ENCODE peak calls at places on chromosomes 12 and 14, in seven cellular contexts. One of them, this sample, is unnamed.

GRCh38 chr14:61500046-61500445 is 178.7 kb downstream of the PRKCH start:
- DNase-seq in endothelial cell of umbilical vein: no peak
- DNase-seq in HCT116: no peak
- DNase-seq in HL-60: no peak
- DNase-seq in HepG2: no peak
- DNase-seq in transverse colon: no peak
- DNase-seq in breast epithelium: no peak
- DNase-seq in this sample: no peak

GRCh38 chr14:106843376-106843775 is 1317.0 kb downstream of the TMEM121 start:
- DNase-seq in endothelial cell of umbilical vein: no peak
- DNase-seq in HCT116: no peak
- DNase-seq in HL-60: no peak
- DNase-seq in HepG2: no peak
- DNase-seq in transverse colon: no peak
- DNase-seq in breast epithelium: no peak
- DNase-seq in this sample: no peak

GRCh38 chr14:104343294-104343625 is 204.9 kb downstream of the KIF26A start:
- DNase-seq in endothelial cell of umbilical vein: no peak
- DNase-seq in HCT116: no peak
- DNase-seq in HL-60: no peak
- DNase-seq in HepG2: no peak
- DNase-seq in transverse colon: no peak
- DNase-seq in breast epithelium: peak
- DNase-seq in this sample: no peak

GRCh38 chr14:64209428-64210165 is 84.6 kb downstream of the ESR2 start:
- DNase-seq in endothelial cell of umbilical vein: no peak
- DNase-seq in HCT116: no peak
- DNase-seq in HL-60: no peak
- DNase-seq in HepG2: no peak
- DNase-seq in transverse colon: peak
- DNase-seq in breast epithelium: no peak
- DNase-seq in this sample: no peak

GRCh38 chr14:65222434-65222833 is 120.1 kb upstream of the MAX start:
- DNase-seq in endothelial cell of umbilical vein: peak
- DNase-seq in HCT116: peak
- DNase-seq in HL-60: no peak
- DNase-seq in HepG2: no peak
- DNase-seq in transverse colon: peak
- DNase-seq in breast epithelium: no peak
- DNase-seq in this sample: peak

GRCh38 chr12:29309320-29309902 is 71.6 kb downstream of the ERGIC2 start:
- DNase-seq in endothelial cell of umbilical vein: peak
- DNase-seq in HCT116: peak
- DNase-seq in HL-60: no peak
- DNase-seq in HepG2: no peak
- DNase-seq in transverse colon: no peak
- DNase-seq in breast epithelium: no peak
- DNase-seq in this sample: peak

GRCh38 chr12:90102957-90103652 is 394.5 kb upstream of the ATP2B1 start:
- DNase-seq in endothelial cell of umbilical vein: peak
- DNase-seq in HCT116: peak
- DNase-seq in HL-60: no peak
- DNase-seq in HepG2: peak
- DNase-seq in transverse colon: peak
- DNase-seq in breast epithelium: no peak
- DNase-seq in this sample: peak

GRCh38 chr14:34912182-34912581 is 37.0 kb upstream of the BAZ1A start:
- DNase-seq in endothelial cell of umbilical vein: no peak
- DNase-seq in HCT116: no peak
- DNase-seq in HL-60: no peak
- DNase-seq in HepG2: peak
- DNase-seq in transverse colon: no peak
- DNase-seq in breast epithelium: no peak
- DNase-seq in this sample: peak

GRCh38 chr12:96501139-96501741 is 11.9 kb downstream of the CFAP54 start:
- DNase-seq in endothelial cell of umbilical vein: peak
- DNase-seq in HCT116: peak
- DNase-seq in HL-60: peak
- DNase-seq in HepG2: peak
- DNase-seq in transverse colon: peak
- DNase-seq in breast epithelium: no peak
- DNase-seq in this sample: peak

GRCh38 chr12:30880061-30880460 is 46.5 kb upstream of the TSPAN11 start:
- DNase-seq in endothelial cell of umbilical vein: peak
- DNase-seq in HCT116: no peak
- DNase-seq in HL-60: no peak
- DNase-seq in HepG2: no peak
- DNase-seq in transverse colon: no peak
- DNase-seq in breast epithelium: no peak
- DNase-seq in this sample: no peak

GRCh38 chr14:101898416-101898815 is 66.0 kb upstream of the DYNC1H1 start:
- DNase-seq in endothelial cell of umbilical vein: no peak
- DNase-seq in HCT116: no peak
- DNase-seq in HL-60: no peak
- DNase-seq in HepG2: no peak
- DNase-seq in transverse colon: no peak
- DNase-seq in breast epithelium: no peak
- DNase-seq in this sample: no peak

GRCh38 chr14:86510503-86510902 is 980.6 kb downstream of the FLRT2 start:
- DNase-seq in endothelial cell of umbilical vein: no peak
- DNase-seq in HCT116: no peak
- DNase-seq in HL-60: no peak
- DNase-seq in HepG2: no peak
- DNase-seq in transverse colon: no peak
- DNase-seq in breast epithelium: no peak
- DNase-seq in this sample: no peak

GRCh38 chr12:122965851-122966742 is at the start of gene ABCB9:
- DNase-seq in endothelial cell of umbilical vein: peak
- DNase-seq in HCT116: peak
- DNase-seq in HL-60: peak
- DNase-seq in HepG2: peak
- DNase-seq in transverse colon: peak
- DNase-seq in breast epithelium: peak
- DNase-seq in this sample: peak

GRCh38 chr12:123034865-123035264 is 54.4 kb downstream of the ARL6IP4 start:
- DNase-seq in endothelial cell of umbilical vein: no peak
- DNase-seq in HCT116: no peak
- DNase-seq in HL-60: no peak
- DNase-seq in HepG2: no peak
- DNase-seq in transverse colon: no peak
- DNase-seq in breast epithelium: no peak
- DNase-seq in this sample: no peak

GRCh38 chr14:67571991-67572323 is 28.1 kb downstream of the PIGH start:
- DNase-seq in endothelial cell of umbilical vein: no peak
- DNase-seq in HCT116: no peak
- DNase-seq in HL-60: no peak
- DNase-seq in HepG2: no peak
- DNase-seq in transverse colon: no peak
- DNase-seq in breast epithelium: no peak
- DNase-seq in this sample: no peak

GRCh38 chr14:37198273-37198598 is 499 bp downstream of the MIPOL1 start:
- DNase-seq in endothelial cell of umbilical vein: no peak
- DNase-seq in HCT116: no peak
- DNase-seq in HL-60: no peak
- DNase-seq in HepG2: no peak
- DNase-seq in transverse colon: no peak
- DNase-seq in breast epithelium: no peak
- DNase-seq in this sample: no peak

GRCh38 chr12:56029166-56029519 is 8.3 kb downstream of the IKZF4 start:
- DNase-seq in endothelial cell of umbilical vein: peak
- DNase-seq in HCT116: no peak
- DNase-seq in HL-60: no peak
- DNase-seq in HepG2: no peak
- DNase-seq in transverse colon: no peak
- DNase-seq in breast epithelium: no peak
- DNase-seq in this sample: no peak

GRCh38 chr14:50061664-50062437 is 54.5 kb downstream of the VCPKMT start:
- DNase-seq in endothelial cell of umbilical vein: peak
- DNase-seq in HCT116: no peak
- DNase-seq in HL-60: no peak
- DNase-seq in HepG2: peak
- DNase-seq in transverse colon: peak
- DNase-seq in breast epithelium: no peak
- DNase-seq in this sample: no peak

GRCh38 chr12:46356655-46357437 is 15.7 kb downstream of the SLC38A2 start:
- DNase-seq in endothelial cell of umbilical vein: no peak
- DNase-seq in HCT116: no peak
- DNase-seq in HL-60: no peak
- DNase-seq in HepG2: no peak
- DNase-seq in transverse colon: no peak
- DNase-seq in breast epithelium: no peak
- DNase-seq in this sample: no peak

GRCh38 chr12:59040651-59041050 is 120.3 kb upstream of the LRIG3 start:
- DNase-seq in endothelial cell of umbilical vein: peak
- DNase-seq in HCT116: no peak
- DNase-seq in HL-60: no peak
- DNase-seq in HepG2: no peak
- DNase-seq in transverse colon: no peak
- DNase-seq in breast epithelium: no peak
- DNase-seq in this sample: peak

GRCh38 chr12:53097207-53097563 is 282 bp upstream of the IGFBP6 start:
- DNase-seq in endothelial cell of umbilical vein: peak
- DNase-seq in HCT116: no peak
- DNase-seq in HL-60: no peak
- DNase-seq in HepG2: no peak
- DNase-seq in transverse colon: no peak
- DNase-seq in breast epithelium: no peak
- DNase-seq in this sample: peak
- TF ChIP-seq POLR2AphosphoS5 in endothelial cell of umbilical vein: no peak
- TF ChIP-seq POLR2AphosphoS5 in HCT116: no peak
- TF ChIP-seq POLR2AphosphoS5 in HL-60: no peak
- TF ChIP-seq POLR2AphosphoS5 in HepG2: no peak
- TF ChIP-seq POLR2AphosphoS5 in transverse colon: no peak
- TF ChIP-seq POLR2AphosphoS5 in breast epithelium: no peak
- TF ChIP-seq POLR2AphosphoS5 in this sample: no peak

GRCh38 chr12:109115758-109116610 is at the start of gene ACACB:
- DNase-seq in endothelial cell of umbilical vein: no peak
- DNase-seq in HCT116: no peak
- DNase-seq in HL-60: no peak
- DNase-seq in HepG2: peak
- DNase-seq in transverse colon: peak
- DNase-seq in breast epithelium: no peak
- DNase-seq in this sample: peak
- H3K27ac ChIP-seq in endothelial cell of umbilical vein: no peak
- H3K27ac ChIP-seq in HCT116: no peak
- H3K27ac ChIP-seq in HL-60: peak
- H3K27ac ChIP-seq in HepG2: peak
- H3K27ac ChIP-seq in transverse colon: peak
- H3K27ac ChIP-seq in breast epithelium: peak
- H3K27ac ChIP-seq in this sample: no peak

GRCh38 chr14:68789002-68789797 is 3.7 kb downstream of the ZFP36L1 start:
- DNase-seq in endothelial cell of umbilical vein: peak
- DNase-seq in HCT116: no peak
- DNase-seq in HL-60: peak
- DNase-seq in HepG2: peak
- DNase-seq in transverse colon: peak
- DNase-seq in breast epithelium: peak
- DNase-seq in this sample: peak
- TF ChIP-seq POLR2AphosphoS5 in endothelial cell of umbilical vein: peak
- TF ChIP-seq POLR2AphosphoS5 in HCT116: peak
- TF ChIP-seq POLR2AphosphoS5 in HL-60: no peak
- TF ChIP-seq POLR2AphosphoS5 in HepG2: peak
- TF ChIP-seq POLR2AphosphoS5 in transverse colon: peak
- TF ChIP-seq POLR2AphosphoS5 in breast epithelium: peak
- TF ChIP-seq POLR2AphosphoS5 in this sample: no peak

GRCh38 chr12:65169311-65170244 is at the start of gene LEMD3:
- DNase-seq in endothelial cell of umbilical vein: peak
- DNase-seq in HCT116: peak
- DNase-seq in HL-60: peak
- DNase-seq in HepG2: peak
- DNase-seq in transverse colon: peak
- DNase-seq in breast epithelium: peak
- DNase-seq in this sample: peak

GRCh38 chr12:65171073-65171472 is 1.7 kb downstream of the LEMD3 start:
- DNase-seq in endothelial cell of umbilical vein: peak
- DNase-seq in HCT116: no peak
- DNase-seq in HL-60: no peak
- DNase-seq in HepG2: no peak
- DNase-seq in transverse colon: no peak
- DNase-seq in breast epithelium: no peak
- DNase-seq in this sample: no peak

GRCh38 chr12:65171870-65172269 is 2.5 kb downstream of the LEMD3 start:
- DNase-seq in endothelial cell of umbilical vein: peak
- DNase-seq in HCT116: no peak
- DNase-seq in HL-60: no peak
- DNase-seq in HepG2: no peak
- DNase-seq in transverse colon: no peak
- DNase-seq in breast epithelium: no peak
- DNase-seq in this sample: no peak

GRCh38 chr12:65168606-65169310 is 625 bp upstream of the LEMD3 start:
- DNase-seq in endothelial cell of umbilical vein: no peak
- DNase-seq in HCT116: no peak
- DNase-seq in HL-60: no peak
- DNase-seq in HepG2: no peak
- DNase-seq in transverse colon: no peak
- DNase-seq in breast epithelium: no peak
- DNase-seq in this sample: no peak

GRCh38 chr12:65170245-65170881 is 980 bp downstream of the LEMD3 start:
- DNase-seq in endothelial cell of umbilical vein: peak
- DNase-seq in HCT116: peak
- DNase-seq in HL-60: no peak
- DNase-seq in HepG2: peak
- DNase-seq in transverse colon: peak
- DNase-seq in breast epithelium: peak
- DNase-seq in this sample: peak
- H3K27ac ChIP-seq in endothelial cell of umbilical vein: peak
- H3K27ac ChIP-seq in HCT116: peak
- H3K27ac ChIP-seq in HL-60: peak
- H3K27ac ChIP-seq in HepG2: peak
- H3K27ac ChIP-seq in transverse colon: peak
- H3K27ac ChIP-seq in breast epithelium: peak
- H3K27ac ChIP-seq in this sample: no peak

GRCh38 chr12:77299910-77300772 is 234.8 kb upstream of the E2F7 start:
- DNase-seq in endothelial cell of umbilical vein: peak
- DNase-seq in HCT116: no peak
- DNase-seq in HL-60: no peak
- DNase-seq in HepG2: no peak
- DNase-seq in transverse colon: no peak
- DNase-seq in breast epithelium: no peak
- DNase-seq in this sample: no peak
- TF ChIP-seq POLR2AphosphoS5 in endothelial cell of umbilical vein: no peak
- TF ChIP-seq POLR2AphosphoS5 in HCT116: no peak
- TF ChIP-seq POLR2AphosphoS5 in HL-60: no peak
- TF ChIP-seq POLR2AphosphoS5 in HepG2: no peak
- TF ChIP-seq POLR2AphosphoS5 in transverse colon: no peak
- TF ChIP-seq POLR2AphosphoS5 in breast epithelium: no peak
- TF ChIP-seq POLR2AphosphoS5 in this sample: no peak

GRCh38 chr12:26760657-26761293 is 72.2 kb downstream of the ITPR2 start:
- DNase-seq in endothelial cell of umbilical vein: no peak
- DNase-seq in HCT116: no peak
- DNase-seq in HL-60: no peak
- DNase-seq in HepG2: no peak
- DNase-seq in transverse colon: no peak
- DNase-seq in breast epithelium: no peak
- DNase-seq in this sample: no peak
- H3K27ac ChIP-seq in endothelial cell of umbilical vein: no peak
- H3K27ac ChIP-seq in HCT116: no peak
- H3K27ac ChIP-seq in HL-60: no peak
- H3K27ac ChIP-seq in HepG2: no peak
- H3K27ac ChIP-seq in transverse colon: peak
- H3K27ac ChIP-seq in breast epithelium: no peak
- H3K27ac ChIP-seq in this sample: no peak

This sample was measured in GM23338.